ENCODE peak calls at places on chromosomes 5 and 9, in four cellular contexts. B is IMR-90, S is fibroblast of lung, F is lower lobe of right lung. W is an unnamed sample.

GRCh38 chr9:124371183-124371582 is 44.1 kb downstream of the PSMB7 start:
- DNase-seq in F (no peak), S (peak; percentile 55), B (peak; percentile 53), W (no peak)

GRCh38 chr9:91221332-91221731 is 140.4 kb downstream of the AUH start:
- DNase-seq in F (no peak), B (peak; percentile 92), S (peak; percentile 86), W (no peak)

GRCh38 chr9:105154723-105155191 is 89.7 kb upstream of the SLC44A1 start:
- DNase-seq in B (peak; percentile 81), S (peak; percentile 68), F (no peak), W (no peak)

GRCh38 chr5:158725223-158725825 is 374.4 kb downstream of the EBF1 start:
- DNase-seq in B (no peak), F (no peak), S (no peak), W (no peak)

GRCh38 chr5:1362242-1363015 is 17.5 kb upstream of the CLPTM1L start:
- DNase-seq in B (no peak), S (no peak), F (no peak), W (no peak)

GRCh38 chr9:135574943-135575342 is 13.4 kb downstream of the PAEP start:
- DNase-seq in S (no peak), B (no peak), F (no peak), W (no peak)

GRCh38 chr9:15670246-15670645 is 117.4 kb downstream of the CCDC171 start:
- DNase-seq in F (no peak), S (no peak), B (no peak), W (no peak)

GRCh38 chr5:179451099-179451812 is 99.1 kb upstream of the RUFY1 start:
- DNase-seq in F (no peak), S (no peak), B (no peak), W (no peak)

GRCh38 chr5:142134333-142135010 is 25.9 kb downstream of the NDFIP1 start:
- DNase-seq in F (no peak), B (no peak), S (no peak), W (no peak)

GRCh38 chr9:86690034-86690433 is 257.3 kb downstream of the GAS1 start:
- DNase-seq in F (no peak), S (no peak), B (no peak), W (no peak)

GRCh38 chr9:112891521-112891920 is 845 bp upstream of the SLC46A2 start:
- DNase-seq in F (no peak), S (no peak), B (no peak), W (no peak)

GRCh38 chr9:135648494-135649410 is 9.4 kb upstream of the GLT6D1 start:
- DNase-seq in S (no peak), B (no peak), F (no peak), W (no peak)

GRCh38 chr5:655406-655805 is 37.7 kb downstream of the TPPP start:
- DNase-seq in F (peak; percentile 24), S (no peak), B (no peak), W (no peak)

GRCh38 chr5:87605663-87606062 is 192.9 kb upstream of the CCNH start:
- DNase-seq in B (no peak), F (no peak), S (no peak), W (no peak)

GRCh38 chr5:170252710-170253350 is 20.0 kb downstream of the C5orf58 start:
- DNase-seq in S (no peak), F (no peak), B (no peak), W (no peak)

GRCh38 chr5:83957188-83957587 is 236.5 kb upstream of the HAPLN1 start:
- DNase-seq in S (peak; percentile 32), B (peak; percentile 33), F (no peak), W (no peak)

GRCh38 chr5:132195727-132196126 is 31.9 kb downstream of the P4HA2 start:
- DNase-seq in B (no peak), S (no peak), F (no peak), W (no peak)

GRCh38 chr5:141476132-141476909 is 555 bp downstream of the PCDHGC3 start:
- DNase-seq in S (peak; percentile 85), B (peak; percentile 85), F (peak; percentile 61), W (no peak)

GRCh38 chr5:146426853-146427618 is 20.1 kb upstream of the TCERG1 start:
- DNase-seq in S (peak; percentile 34), B (peak; percentile 52), F (no peak), W (no peak)

GRCh38 chr5:171806976-171807823 is 21.6 kb downstream of the SMIM23 start:
- DNase-seq in S (peak; percentile 80), B (peak; percentile 42), F (no peak), W (no peak)

GRCh38 chr9:111730937-111731567 is 63.7 kb downstream of the SHOC1 start:
- DNase-seq in S (peak; percentile 82), B (peak; percentile 33), F (no peak), W (no peak)

GRCh38 chr5:138033275-138033808 is 463 bp upstream of the FAM13B start:
- DNase-seq in B (no peak), S (peak; percentile 5), F (no peak), W (no peak)

GRCh38 chr5:142698447-142698846 is 12.6 kb upstream of the FGF1 start:
- DNase-seq in S (no peak), F (no peak), B (no peak), W (no peak)

GRCh38 chr9:76521244-76521673 is 62.3 kb downstream of the GCNT1 start:
- DNase-seq in B (no peak), F (no peak), S (peak; percentile 48), W (no peak)

GRCh38 chr5:963673-964531 is 44.7 kb upstream of the NKD2 start:
- DNase-seq in S (peak; percentile 52), F (no peak), B (peak; percentile 88), W (peak; percentile 92)

GRCh38 chr9:36441966-36442365 is 41.9 kb upstream of the RNF38 start:
- DNase-seq in F (no peak), S (no peak), B (no peak), W (no peak)

GRCh38 chr5:122778157-122778556 is 3.3 kb downstream of the SNX2 start:
- DNase-seq in B (no peak), S (no peak), F (no peak), W (no peak)

GRCh38 chr5:171963416-171963815 is 43.0 kb downstream of the FBXW11 start:
- DNase-seq in B (no peak), F (no peak), S (no peak), W (no peak)

GRCh38 chr5:94778299-94778698 is 159.8 kb downstream of the SLF1 start:
- DNase-seq in S (no peak), B (no peak), F (no peak), W (no peak)

GRCh38 chr9:2170737-2171136 is 155.6 kb downstream of the SMARCA2 start:
- DNase-seq in F (no peak), S (no peak), B (no peak), W (no peak)
- H3K27ac ChIP-seq in F (no peak overlapping the region), S (no peak overlapping the region), B (no peak overlapping the region), W (no peak overlapping the region)

GRCh38 chr5:151222054-151222768 is 1.7 kb downstream of the CCDC69 start:
- DNase-seq in S (no peak), B (no peak), F (no peak), W (no peak)
- H3K4me3 ChIP-seq in S (no peak overlapping the region), B (no peak overlapping the region), F (peak overlapping the region; percentile 86), W (peak overlapping the region; percentile 92)

DNA sequence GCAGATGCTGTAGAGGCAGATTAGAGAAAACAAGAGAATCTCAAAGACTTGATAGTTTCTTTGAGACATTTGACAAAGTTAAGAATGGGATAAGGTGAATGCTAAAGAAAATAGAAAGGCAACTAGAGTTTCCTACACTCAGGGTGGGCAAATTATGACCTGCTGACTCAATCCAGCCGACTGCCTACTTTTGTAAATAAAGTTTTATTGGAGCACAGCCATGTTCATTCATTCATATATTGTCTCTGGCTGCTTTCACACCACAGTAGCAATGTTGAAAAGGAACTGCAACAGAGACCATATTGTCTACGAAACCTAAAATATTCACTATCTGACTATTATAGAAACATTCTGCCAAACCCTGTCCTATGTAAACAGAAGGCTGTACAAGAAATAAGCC is 37.6 kb upstream of the TARS1 start:
- DNase-seq in B (no peak), S (no peak), F (no peak), W (no peak)
- H3K27me3 ChIP-seq in B (no peaks in the 10 kb centered on the region), S (no peaks in the 10 kb centered on the region), F (no peaks in the 10 kb centered on the region), W (no peaks in the 10 kb centered on the region)

DNA sequence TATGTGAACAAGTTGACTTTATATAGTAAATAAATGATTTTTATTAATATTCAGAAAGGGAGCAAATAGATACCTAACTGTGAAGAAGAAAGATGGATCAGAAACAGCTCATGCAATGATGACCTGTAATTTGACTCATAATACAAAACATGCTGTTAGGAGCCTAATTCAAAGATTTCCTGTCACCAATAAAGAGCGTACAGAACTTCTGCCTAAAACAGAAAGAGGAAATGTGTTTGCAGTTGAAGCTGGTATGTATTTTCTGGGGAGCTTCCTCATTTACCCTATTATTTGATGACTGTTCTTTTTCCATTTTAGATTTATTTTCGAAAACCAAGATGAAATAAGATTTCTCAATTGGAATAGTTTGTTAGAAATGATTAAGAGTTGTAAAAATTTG is 11.4 kb downstream of the YTHDC2 start:
- DNase-seq in F (no peak), S (no peak), B (no peak), W (peak; percentile 24)
- H3K27ac ChIP-seq in F (no peak overlapping the region), S (no peak overlapping the region), B (no peak overlapping the region), W (peak overlapping the region; percentile 49)

GRCh38 chr5:177508837-177509236 is 789 bp downstream of the DOK3 start:
- DNase-seq in S (no peak), F (no peak), B (no peak), W (no peak)
- H3K4me3 ChIP-seq in S (no peak overlapping the region), F (peak overlapping the region; percentile 59), B (no peak overlapping the region), W (no peak overlapping the region)

GRCh38 chr9:98280162-98280561 is 24.7 kb upstream of the TBC1D2 start:
- DNase-seq in B (no peak), F (no peak), S (no peak), W (no peak)
- H3K27me3 ChIP-seq in B (peaks cover 33% of the 10 kb centered on the region), F (no peaks in the 10 kb centered on the region), S (peaks cover 26% of the 10 kb centered on the region), W (peaks cover 2% of the 10 kb centered on the region)

DNA sequence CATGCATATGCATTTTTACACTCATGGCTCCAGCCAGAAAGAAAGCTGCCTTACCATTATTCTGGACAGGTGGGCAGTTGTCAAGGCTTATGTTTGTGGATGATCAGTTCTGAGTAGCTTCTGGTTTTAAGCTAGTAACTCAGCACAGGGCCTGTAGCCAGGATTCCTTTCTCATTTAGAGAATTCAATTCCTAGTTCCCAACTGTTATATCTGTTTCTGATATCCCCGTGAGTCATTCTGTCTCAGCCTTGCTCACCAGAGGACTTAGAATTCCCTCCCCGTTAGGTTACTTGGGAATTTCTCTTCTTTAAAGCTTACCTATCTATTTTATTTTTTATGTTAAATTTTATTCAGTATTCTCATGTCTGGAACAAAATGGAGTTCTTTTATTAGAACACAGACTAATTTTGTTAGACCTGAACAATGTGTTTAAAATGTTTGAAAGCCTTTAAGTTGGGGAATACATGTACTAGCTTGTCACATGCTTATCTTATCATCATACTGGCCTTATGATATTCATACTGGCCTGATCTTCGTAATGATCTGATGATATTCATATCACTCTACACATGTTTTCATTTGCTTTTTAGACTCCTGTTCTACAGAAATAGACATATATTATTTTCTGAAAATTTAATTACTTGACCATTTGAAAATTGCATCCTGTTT is 47.1 kb downstream of the CAST start:
- DNase-seq in F (no peak), B (peak; percentile 90), S (peak; percentile 88), W (no peak)
- H3K27ac ChIP-seq in F (no peak overlapping the region), B (no peak overlapping the region), S (peak overlapping the region; percentile 13), W (no peak overlapping the region)

W was measured in CD4-positive, CD25-positive, alpha-beta regulatory T cell.